ENCODE peak calls at places on chromosomes 12 and 14, in nine cellular contexts. F is HFF-Myc, Q is IMR-90, D is Caco-2, H is mammary epithelial cell, R is right lobe of liver, L is coronary artery, U is AG10803, M is H1. S is an unnamed sample.

GRCh38 chr12:58481811-58482210 is 438.5 kb downstream of the LRIG3 start:
- DNase-seq in F (no peak), Q (no peak), D (no peak), H (no peak), R (no peak), L (no peak), U (no peak), M (no peak), S (no peak)

GRCh38 chr12:112386726-112387125 is 4.5 kb upstream of the HECTD4 start:
- DNase-seq in F (no peak), Q (peak), D (no peak), H (no peak), R (no peak), L (no peak), U (peak), M (no peak), S (no peak)

GRCh38 chr14:32038876-32039275 is 38.2 kb upstream of the ARHGAP5 start:
- DNase-seq in F (no peak), Q (peak), D (no peak), H (no peak), R (no peak), L (no peak), U (no peak), M (no peak), S (no peak)

GRCh38 chr12:27622436-27623185 is 73.6 kb upstream of the REP15 start:
- DNase-seq in F (no peak), Q (peak), D (no peak), H (peak), R (no peak), L (no peak), U (no peak), M (no peak), S (no peak)

GRCh38 chr12:124876171-124876570 is 12.5 kb upstream of the SCARB1 start:
- DNase-seq in F (no peak), Q (no peak), D (no peak), H (no peak), R (no peak), L (no peak), U (no peak), M (no peak), S (no peak)

GRCh38 chr14:22552827-22553076 is 36.3 kb downstream of the DAD1 start:
- DNase-seq in F (no peak), Q (no peak), D (no peak), H (no peak), R (no peak), L (no peak), U (no peak), M (no peak), S (no peak)

GRCh38 chr12:24483732-24484131 is 465.2 kb downstream of the BCAT1 start:
- DNase-seq in F (no peak), Q (no peak), D (no peak), H (no peak), R (no peak), L (no peak), U (no peak), M (no peak), S (no peak)

GRCh38 chr14:40847496-40847895 is 759.2 kb upstream of the LRFN5 start:
- DNase-seq in F (no peak), Q (no peak), D (no peak), H (no peak), R (no peak), L (no peak), U (no peak), M (no peak), S (no peak)

GRCh38 chr12:111287125-111287900 is 81.6 kb downstream of the PHETA1 start:
- DNase-seq in F (no peak), Q (no peak), D (no peak), H (no peak), R (no peak), L (no peak), U (no peak), M (no peak), S (no peak)

GRCh38 chr14:88798161-88798560 is 5.4 kb upstream of the EML5 start:
- DNase-seq in F (no peak), Q (no peak), D (no peak), H (no peak), R (no peak), L (no peak), U (no peak), M (no peak), S (no peak)

GRCh38 chr14:69612014-69612758 is 790 bp downstream of the SUSD6 start:
- DNase-seq in F (no peak), Q (peak), D (no peak), H (no peak), R (peak), L (no peak), U (peak), M (no peak), S (peak)

GRCh38 chr14:81416233-81416927 is 16.3 kb upstream of the STON2 start:
- DNase-seq in F (no peak), Q (no peak), D (no peak), H (no peak), R (no peak), L (no peak), U (no peak), M (no peak), S (no peak)

GRCh38 chr12:89789862-89790261 is 81.2 kb upstream of the ATP2B1 start:
- DNase-seq in F (no peak), Q (no peak), D (no peak), H (no peak), R (no peak), L (no peak), U (peak), M (no peak), S (peak)

GRCh38 chr12:88067301-88067700 is 38.1 kb upstream of the C12orf50 start:
- DNase-seq in F (no peak), Q (peak), D (no peak), H (no peak), R (no peak), L (no peak), U (no peak), M (no peak), S (no peak)

GRCh38 chr12:113152835-113153814 is 3.6 kb downstream of the CFAP73 start:
- DNase-seq in F (no peak), Q (peak), D (peak), H (peak), R (peak), L (no peak), U (peak), M (peak), S (peak)

GRCh38 chr12:110223777-110224378 is 57.2 kb upstream of the ATP2A2 start:
- DNase-seq in F (no peak), Q (peak), D (no peak), H (peak), R (no peak), L (no peak), U (no peak), M (no peak), S (no peak)
- TF ChIP-seq CTCF in F (no peak), Q (no peak), D (peak), H (peak), R (no peak), L (no peak), U (no peak), M (no peak), S (no peak)

GRCh38 chr12:92191061-92191460 is 45.4 kb upstream of the BTG1 start:
- DNase-seq in F (no peak), Q (peak), D (no peak), H (no peak), R (no peak), L (no peak), U (no peak), M (no peak), S (no peak)

GRCh38 chr12:92185052-92185451 is 39.4 kb upstream of the BTG1 start:
- DNase-seq in F (no peak), Q (no peak), D (no peak), H (no peak), R (no peak), L (no peak), U (no peak), M (no peak), S (peak)

GRCh38 chr12:92183575-92183974 is 37.9 kb upstream of the BTG1 start:
- DNase-seq in F (no peak), Q (no peak), D (no peak), H (no peak), R (no peak), L (no peak), U (no peak), M (no peak), S (no peak)

GRCh38 chr12:92188517-92189188 is 43.0 kb upstream of the BTG1 start:
- DNase-seq in F (no peak), Q (no peak), D (no peak), H (no peak), R (no peak), L (no peak), U (no peak), M (no peak), S (no peak)

DNA sequence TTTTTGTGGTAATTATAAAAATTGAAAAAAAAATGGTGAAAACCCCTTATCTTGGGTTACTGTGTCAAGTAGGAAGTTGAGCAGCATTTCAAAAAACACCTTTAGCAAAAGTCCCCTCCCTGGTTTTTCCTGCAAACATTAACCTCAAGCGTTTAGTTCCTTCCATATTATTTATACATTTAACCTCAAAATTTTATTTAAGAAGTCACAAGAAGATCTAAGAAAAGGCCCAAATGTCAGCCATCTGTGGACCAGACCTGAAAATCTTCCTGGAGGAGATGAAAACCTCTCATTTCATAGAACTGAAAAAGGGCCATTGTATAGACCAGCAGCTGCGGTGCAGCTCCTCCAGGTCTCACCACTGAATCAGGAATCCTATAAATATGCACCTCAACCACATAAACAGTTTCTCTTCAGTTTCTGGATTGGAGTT is 40.4 kb upstream of the BTG1 start:
- DNase-seq in F (no peak), Q (no peak), D (no peak), H (no peak), R (no peak), L (no peak), U (no peak), M (no peak), S (no peak)
- H3K4me3 ChIP-seq in F (no peak), Q (no peak), D (no peak), H (no peak), R (no peak), L (no peak), U (no peak), M (no peak), S (no peak)

GRCh38 chr14:50319293-50319692 is 7.2 kb downstream of the DMAC2L start:
- DNase-seq in F (no peak), Q (peak), D (no peak), H (peak), R (no peak), L (no peak), U (peak), M (no peak), S (no peak)

GRCh38 chr14:50319721-50320120 is 7.6 kb downstream of the DMAC2L start:
- DNase-seq in F (no peak), Q (peak), D (no peak), H (no peak), R (no peak), L (no peak), U (no peak), M (no peak), S (no peak)

GRCh38 chr14:50320279-50320678 is 8.2 kb downstream of the DMAC2L start:
- DNase-seq in F (no peak), Q (peak), D (no peak), H (peak), R (no peak), L (no peak), U (peak), M (no peak), S (no peak)

GRCh38 chr14:50321009-50321660 is 9.0 kb downstream of the DMAC2L start:
- DNase-seq in F (peak), Q (peak), D (peak), H (peak), R (no peak), L (no peak), U (peak), M (no peak), S (peak)

DNA sequence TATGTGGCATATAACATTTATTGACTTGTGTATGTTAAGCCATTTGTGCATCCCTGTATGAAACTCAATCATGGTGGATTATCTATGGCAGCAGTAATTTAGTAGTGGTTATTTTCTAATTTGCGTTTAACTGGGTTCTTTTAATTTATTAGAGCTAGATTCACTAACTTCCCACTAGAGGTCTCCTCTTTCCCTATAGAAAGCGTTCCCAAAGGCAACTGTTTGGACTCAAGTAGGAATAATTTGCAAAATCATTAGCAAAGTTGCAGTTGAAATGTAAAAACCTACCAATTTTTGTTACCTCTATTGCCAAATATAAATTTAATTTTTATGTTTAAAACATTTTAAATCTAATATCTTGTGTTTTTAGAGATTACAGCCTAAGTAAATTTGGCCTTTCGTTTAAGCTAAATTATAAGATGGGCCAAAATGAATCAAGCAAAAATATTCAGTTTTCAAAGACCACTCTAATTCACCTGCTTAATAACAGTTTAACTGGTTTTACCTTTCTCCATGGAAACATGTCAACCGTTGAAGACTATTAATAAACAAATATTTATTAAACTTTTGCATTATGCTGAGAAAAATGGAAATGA is 6.0 kb downstream of the DMAC2L start:
- DNase-seq in F (no peak), Q (peak), D (no peak), H (peak), R (no peak), L (no peak), U (peak), M (no peak), S (no peak)
- TF ChIP-seq CTCF in F (peak), Q (peak), D (peak), H (peak), R (peak), L (peak), U (peak), M (no peak), S (peak)

GRCh38 chr12:49794021-49794420 is 34.2 kb downstream of the NCKAP5L start:
- DNase-seq in F (no peak), Q (no peak), D (no peak), H (no peak), R (no peak), L (no peak), U (no peak), M (no peak), S (no peak)
- H3K4me3 ChIP-seq in F (no peak), Q (no peak), D (no peak), H (no peak), R (no peak), L (no peak), U (no peak), M (no peak), S (no peak)